ENCODE peak calls at places on chromosomes 3 and 15, in four cellular contexts. X, Y, R and K are unnamed samples.

GRCh38 chr3:195762611-195763247 is 42.0 kb downstream of the MUC20 start:
- DNase-seq in Y (no peak), R (no peak), X (no peak), K (no peak)

GRCh38 chr15:57916695-57917094 is 148.8 kb downstream of the ALDH1A2 start:
- DNase-seq in X (no peak), R (no peak), Y (no peak), K (no peak)

GRCh38 chr15:73504885-73505284 is 61.9 kb downstream of the REC114 start:
- DNase-seq in Y (no peak), R (peak), X (no peak), K (no peak)

GRCh38 chr3:45507820-45508317 is 86.7 kb upstream of the LIMD1 start:
- DNase-seq in X (no peak), Y (no peak), R (peak), K (peak)

GRCh38 chr15:65249641-65250040 is 37.0 kb downstream of the PARP16 start:
- DNase-seq in Y (no peak), X (peak), R (no peak), K (no peak)

GRCh38 chr3:108322352-108322751 is 26.0 kb downstream of the HHLA2 start:
- DNase-seq in Y (no peak), R (no peak), X (no peak), K (no peak)

GRCh38 chr3:30042274-30042859 is 564.0 kb upstream of the TGFBR2 start:
- DNase-seq in Y (peak), R (peak), X (peak), K (peak)

GRCh38 chr3:120506828-120507774 is 56.3 kb upstream of the FSTL1 start:
- DNase-seq in Y (peak), X (no peak), R (peak), K (peak)

GRCh38 chr3:34212175-34212574 is 413.7 kb downstream of the PDCD6IP start:
- DNase-seq in Y (no peak), X (no peak), R (no peak), K (no peak)

GRCh38 chr3:29639621-29640290 is 358.9 kb downstream of the RBMS3 start:
- DNase-seq in Y (no peak), X (no peak), R (no peak), K (no peak)

GRCh38 chr3:197286678-197287077 is 11.7 kb downstream of the DLG1 start:
- DNase-seq in R (no peak), Y (no peak), X (no peak), K (no peak)

GRCh38 chr3:187062526-187063177 is 76.6 kb downstream of the RPL39L start:
- DNase-seq in R (no peak), Y (peak), X (no peak), K (no peak)

GRCh38 chr15:74040115-74040850 is 42.1 kb downstream of the GOLGA6A start:
- DNase-seq in Y (no peak), X (no peak), R (no peak), K (no peak)

GRCh38 chr15:70530035-70530499 is 233.3 kb downstream of the UACA start:
- DNase-seq in X (no peak), Y (no peak), R (no peak), K (no peak)

GRCh38 chr3:12816521-12817340 is 20.3 kb downstream of the CAND2 start:
- DNase-seq in R (no peak), X (no peak), Y (no peak), K (no peak)

GRCh38 chr3:53123953-53124352 is 6.3 kb downstream of the RFT1 start:
- DNase-seq in Y (no peak), X (no peak), R (peak), K (no peak)

GRCh38 chr3:27758083-27758482 is 36.0 kb upstream of the EOMES start:
- DNase-seq in X (no peak), Y (no peak), R (no peak), K (no peak)

GRCh38 chr3:69306239-69307185 is 79.4 kb downstream of the FRMD4B start:
- DNase-seq in Y (peak), X (no peak), R (peak), K (peak)

GRCh38 chr3:152388631-152389030 is 119.9 kb downstream of the MBNL1 start:
- DNase-seq in X (no peak), R (no peak), Y (no peak), K (no peak)

GRCh38 chr3:49745986-49746385 is 22.2 kb upstream of the GMPPB start:
- DNase-seq in Y (no peak), R (no peak), X (no peak), K (no peak)

GRCh38 chr3:196097373-196098154 is 15.7 kb upstream of the TFRC start:
- DNase-seq in X (no peak), R (no peak), Y (no peak), K (no peak)

GRCh38 chr3:37887824-37888223 is 26.1 kb downstream of the CTDSPL start:
- DNase-seq in R (no peak), Y (no peak), X (no peak), K (no peak)

GRCh38 chr3:19107719-19108118 is 40.6 kb upstream of the KCNH8 start:
- DNase-seq in R (no peak), X (no peak), Y (no peak), K (no peak)

DNA sequence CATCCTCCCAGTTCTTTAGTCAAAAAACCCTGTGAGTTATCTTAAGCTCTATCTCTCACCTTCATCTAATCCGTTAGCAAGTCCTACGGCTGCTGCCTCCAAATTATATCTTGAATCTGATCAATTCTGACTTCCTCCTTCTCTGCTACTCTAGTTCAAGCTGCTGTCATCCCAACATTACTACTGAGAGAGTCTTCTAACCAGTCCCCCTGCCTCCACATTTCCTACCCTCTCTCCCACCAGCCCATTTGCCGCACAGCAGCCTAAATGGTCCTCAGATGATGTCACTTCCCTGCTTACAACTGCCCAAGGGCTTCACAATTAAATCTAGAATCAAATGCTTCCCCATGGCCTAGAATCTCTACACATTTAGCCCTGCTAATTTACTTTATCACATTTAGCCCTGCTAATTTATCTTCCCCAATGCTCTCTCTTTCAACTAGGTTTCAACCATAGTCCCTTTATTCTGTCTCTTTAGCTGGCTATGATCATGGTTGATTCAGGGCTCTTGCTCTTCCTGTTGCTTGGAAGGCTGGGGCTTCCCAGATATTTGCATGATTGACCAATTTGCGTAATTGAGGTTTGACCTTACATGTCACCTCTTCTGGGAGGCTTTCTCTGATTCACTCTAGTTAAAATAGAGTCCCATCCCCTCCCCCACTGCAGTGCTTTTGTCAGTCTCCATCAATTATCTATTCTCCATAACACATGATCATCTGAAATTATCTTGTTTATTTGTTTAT is 11.0 kb upstream of the ARL14 start:
- DNase-seq in X (peak), Y (no peak), R (no peak), K (no peak)
- TF ChIP-seq ATF2 in X (peak), Y (no peak), R (no peak), K (no peak)

GRCh38 chr15:42034628-42035177 is 13.9 kb upstream of the PLA2G4E start:
- DNase-seq in Y (no peak), X (no peak), R (no peak), K (no peak)

GRCh38 chr15:42036991-42037390 is 16.1 kb upstream of the PLA2G4E start:
- DNase-seq in X (no peak), R (no peak), Y (no peak), K (no peak)

GRCh38 chr15:42036112-42036905 is 15.5 kb upstream of the PLA2G4E start:
- DNase-seq in R (no peak), Y (no peak), X (no peak), K (peak)

GRCh38 chr15:42033214-42033873 is 12.5 kb upstream of the PLA2G4E start:
- DNase-seq in Y (no peak), R (no peak), X (peak), K (no peak)

GRCh38 chr15:42035362-42035761 is 14.5 kb upstream of the PLA2G4E start:
- DNase-seq in R (no peak), X (peak), Y (no peak), K (no peak)
- TF ChIP-seq TCF7 in R (no peak), X (no peak), Y (no peak), K (no peak)

DNA sequence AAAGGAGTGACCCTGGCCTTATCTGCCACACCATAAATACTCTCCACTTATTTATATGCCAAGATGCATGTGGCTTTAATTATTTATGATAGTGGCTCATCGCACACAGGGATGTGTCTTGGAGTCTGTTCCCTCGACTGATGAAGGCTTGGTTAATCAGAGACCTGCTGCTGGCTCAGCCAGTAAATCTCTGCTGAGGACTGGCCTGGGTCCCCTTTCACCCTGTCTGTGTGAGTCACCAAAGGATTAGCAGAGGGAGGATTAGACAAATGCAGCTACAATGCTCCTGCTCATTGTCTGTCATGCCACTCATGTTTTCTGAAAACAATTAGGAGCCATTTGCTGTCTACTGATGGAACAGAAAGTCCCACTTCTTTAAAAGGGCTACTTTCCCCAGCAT is 226.8 kb downstream of the NTRK3 start:
- DNase-seq in Y (no peak), X (no peak), R (no peak), K (no peak)
- TF ChIP-seq NR2C2 in Y (no peak), X (no peak), R (no peak), K (no peak)

DNA sequence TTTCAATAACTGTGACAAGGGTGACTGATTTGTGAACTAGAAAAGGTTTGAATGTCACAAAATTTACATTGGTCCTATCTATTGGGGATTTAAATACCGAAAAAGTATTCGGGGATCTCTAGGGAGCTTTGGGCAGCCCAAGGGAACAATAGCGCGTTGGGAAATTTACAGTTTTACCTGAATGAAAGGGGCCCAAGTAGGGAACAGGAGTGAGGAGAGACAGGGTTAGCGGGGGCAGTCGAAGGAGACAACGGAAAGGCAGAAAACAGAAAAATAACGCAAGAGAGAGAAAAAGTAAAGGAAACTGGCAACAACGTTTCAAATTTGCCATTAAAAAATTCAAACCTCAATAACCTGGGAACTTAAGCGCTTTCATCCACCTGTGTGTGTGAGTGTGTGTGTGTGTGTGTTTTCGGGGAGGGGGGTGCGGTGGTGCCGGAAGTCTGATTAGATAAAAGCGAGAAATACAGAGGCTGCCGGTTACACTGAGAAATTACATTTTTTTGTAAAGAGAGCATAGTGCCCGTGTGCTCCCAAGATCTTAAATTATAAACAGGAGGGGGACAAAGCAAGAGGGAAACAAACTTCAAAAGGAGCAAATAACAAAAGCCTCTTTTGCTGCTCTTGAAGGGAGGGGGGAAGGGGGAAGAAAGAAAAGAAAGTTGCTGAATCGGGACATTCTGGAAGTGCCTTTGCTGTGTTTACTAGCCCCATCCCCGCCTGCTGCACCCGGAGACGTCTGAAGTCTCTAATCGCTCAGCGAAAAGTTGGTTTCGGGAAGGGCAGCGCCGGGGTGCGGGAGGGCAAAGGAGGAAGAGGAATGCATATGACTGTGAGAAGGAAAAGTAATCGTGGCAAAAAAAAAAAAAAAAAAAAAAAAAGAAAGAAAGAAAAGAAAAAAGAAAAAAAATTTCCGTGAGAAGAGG is 722 bp upstream of the ZIC1 start:
- DNase-seq in R (no peak), Y (no peak), X (no peak), K (peak)
- TF ChIP-seq ATF2 in R (no peak), Y (no peak), X (no peak), K (no peak)

GRCh38 chr3:44363591-44363990 is 25.0 kb downstream of the TCAIM start:
- DNase-seq in R (no peak), X (no peak), Y (peak), K (no peak)
- TF ChIP-seq TCF7 in R (no peak), X (no peak), Y (no peak), K (no peak)

GRCh38 chr15:38406451-38406850 is 47.5 kb upstream of the FAM98B start:
- DNase-seq in R (no peak), Y (no peak), X (no peak), K (no peak)

GRCh38 chr15:38398134-38398533 is 55.8 kb upstream of the FAM98B start:
- DNase-seq in X (no peak), R (no peak), Y (peak), K (no peak)

GRCh38 chr15:38401101-38401500 is 52.8 kb upstream of the FAM98B start:
- DNase-seq in Y (no peak), X (no peak), R (no peak), K (no peak)

DNA sequence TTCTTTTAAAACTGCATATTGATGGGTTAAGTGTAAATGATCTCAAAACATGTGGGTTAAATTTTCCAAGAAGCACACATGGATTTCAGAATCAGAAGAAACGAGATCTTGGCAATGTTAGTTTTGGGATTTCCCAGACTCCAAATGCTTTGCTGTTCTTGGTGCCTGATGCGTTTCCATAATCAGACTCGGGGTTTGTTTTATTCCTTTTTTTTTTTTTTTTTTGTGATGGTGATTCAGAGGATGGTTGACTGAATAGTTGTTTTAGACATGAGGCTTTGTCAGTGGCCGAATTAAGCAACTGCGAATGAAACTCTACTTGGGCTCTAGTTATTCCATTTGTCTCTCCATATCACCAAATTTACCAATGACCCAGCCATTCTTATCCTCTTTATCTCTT is 52.2 kb upstream of the FAM98B start:
- DNase-seq in R (no peak), X (no peak), Y (no peak), K (no peak)
- TF ChIP-seq NR2C2 in R (no peak), X (no peak), Y (no peak), K (no peak)

DNA sequence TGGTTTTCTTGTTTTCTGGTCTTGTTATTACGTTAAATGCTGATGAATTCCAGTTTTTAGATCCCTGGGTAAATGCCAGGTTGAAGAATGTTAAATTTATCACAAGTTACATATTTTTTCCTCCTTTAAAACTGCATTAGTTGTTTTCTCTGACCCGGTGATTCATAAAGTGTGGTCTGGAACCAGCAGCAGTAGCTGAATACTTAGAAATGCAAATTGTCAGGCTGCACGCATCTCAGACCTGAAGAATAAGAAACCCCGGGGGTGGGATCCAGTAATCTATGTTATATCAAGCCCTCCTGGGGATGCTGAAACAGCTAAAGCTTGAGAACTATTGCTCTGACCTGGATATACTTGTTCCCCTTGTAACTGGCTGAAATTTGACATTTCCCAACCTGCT is 69.1 kb downstream of the PEX5L start:
- DNase-seq in X (no peak), R (no peak), Y (no peak), K (no peak)
- TF ChIP-seq ATF2 in X (peak), R (no peak), Y (no peak), K (no peak)

GRCh38 chr15:52067545-52067926 is 45.0 kb downstream of the BCL2L10 start:
- DNase-seq in X (no peak), Y (no peak), R (no peak), K (no peak)

GRCh38 chr15:52068004-52068403 is 44.6 kb downstream of the BCL2L10 start:
- DNase-seq in R (no peak), Y (no peak), X (no peak), K (no peak)

GRCh38 chr15:52071570-52071969 is 41.0 kb downstream of the BCL2L10 start:
- DNase-seq in X (no peak), Y (peak), R (no peak), K (no peak)

GRCh38 chr15:52069559-52069958 is 43.0 kb downstream of the BCL2L10 start:
- DNase-seq in X (no peak), Y (peak), R (no peak), K (no peak)

DNA sequence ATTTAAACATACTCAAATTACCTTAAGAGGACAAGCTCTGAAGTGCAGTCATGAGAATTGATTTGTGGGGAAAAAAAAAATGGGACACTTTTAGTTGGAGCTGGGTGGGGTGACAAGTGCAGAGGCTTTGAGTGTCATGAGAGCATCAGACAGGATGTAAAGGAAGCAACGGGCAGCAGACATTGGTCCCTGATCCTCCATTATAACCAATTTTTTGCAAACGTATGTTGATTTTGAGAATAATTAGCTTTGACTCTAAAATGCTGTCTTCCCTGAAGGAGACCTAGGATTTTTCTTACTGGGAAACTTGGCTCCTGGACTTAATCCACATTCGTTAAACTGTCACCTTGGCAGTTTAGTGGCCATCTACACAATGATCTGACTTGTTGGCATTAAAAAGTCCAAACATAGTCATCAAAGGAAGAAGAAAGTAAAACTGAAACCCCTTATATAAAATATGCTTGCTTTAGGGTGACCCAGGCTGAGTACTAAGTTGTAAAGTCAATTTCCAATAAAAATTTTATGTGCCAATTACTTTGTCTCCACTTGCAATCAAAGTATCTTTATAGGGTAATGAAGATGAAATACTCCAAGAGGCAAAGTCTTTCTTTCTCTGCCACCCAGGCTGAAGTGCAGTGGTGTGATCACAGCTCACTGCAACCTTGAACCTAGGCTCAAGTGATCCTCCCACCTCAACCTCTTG is 45.6 kb downstream of the BCL2L10 start:
- DNase-seq in X (no peak), Y (no peak), R (no peak), K (no peak)
- TF ChIP-seq TCF7 in X (no peak), Y (no peak), R (no peak), K (no peak)